ENCODE peak calls at places on chromosome 4, in five cellular contexts. K, X, M, L and O are unnamed samples.

GRCh38 chr4:138851626-138852443 is 163.7 kb upstream of the NOCT start:
- DNase-seq in K (no peak), X (no peak), M (no peak), L (no peak), O (peak)

GRCh38 chr4:74618659-74619058 is 173.7 kb downstream of the AREG start:
- DNase-seq in K (no peak), X (no peak), M (no peak), L (peak), O (peak)

GRCh38 chr4:8905773-8906667 is 34.4 kb upstream of the HMX1 start:
- DNase-seq in K (no peak), X (no peak), M (no peak), L (no peak), O (no peak)

GRCh38 chr4:87931932-87932331 is 43.6 kb upstream of the SPP1 start:
- DNase-seq in K (no peak), X (no peak), M (no peak), L (no peak), O (no peak)

GRCh38 chr4:41318839-41319530 is 62.3 kb downstream of the UCHL1 start:
- DNase-seq in K (no peak), X (no peak), M (no peak), L (peak), O (peak)

GRCh38 chr4:151218343-151218742 is 58.6 kb upstream of the PRSS48 start:
- DNase-seq in K (no peak), X (no peak), M (no peak), L (peak), O (peak)

GRCh38 chr4:48409203-48409602 is 67.9 kb downstream of the SLAIN2 start:
- DNase-seq in K (no peak), X (no peak), M (no peak), L (no peak), O (no peak)

GRCh38 chr4:124462954-124463828 is 249.3 kb downstream of the ANKRD50 start:
- DNase-seq in K (no peak), X (no peak), M (no peak), L (no peak), O (no peak)

GRCh38 chr4:8849266-8850073 is 22.2 kb downstream of the HMX1 start:
- DNase-seq in K (no peak), X (no peak), M (no peak), L (no peak), O (no peak)

GRCh38 chr4:77921701-77922100 is 59.1 kb downstream of the MRPL1 start:
- DNase-seq in K (no peak), X (peak), M (no peak), L (peak), O (peak)

GRCh38 chr4:184363258-184363657 is 111.1 kb downstream of the IRF2 start:
- DNase-seq in K (no peak), X (no peak), M (no peak), L (no peak), O (no peak)